ENCODE peak calls at places on chromosome 3, in six cellular contexts. F is colonic mucosa, W is heart right ventricle, X is HCT116, A is gastrocnemius medialis, H is pancreas. L is an unnamed sample. For H3K36me3 and H3K4me1, the result is how much of the 10 kb centered on the place peaks cover.

GRCh38 chr3:133426721-133427120 is 26.9 kb downstream of the BFSP2 start:
- DNase-seq in W (no peak), H (no peak), A (no peak), F (no peak), X (no peak), L (no peak)

GRCh38 chr3:143255725-143256124 is 136.2 kb downstream of the CHST2 start:
- DNase-seq in F (no peak), X (no peak), A (no peak), W (no peak), H (no peak), L (no peak)

GRCh38 chr3:8757551-8758518 is 11.6 kb downstream of the OXTR start:
- DNase-seq in F (no peak), X (no peak), H (no peak), W (no peak), A (peak), L (no peak)

GRCh38 chr3:149442845-149443544 is 31.5 kb upstream of the TM4SF4 start:
- DNase-seq in H (no peak), A (no peak), X (peak), F (no peak), W (no peak), L (no peak)

GRCh38 chr3:136893848-136894443 is 31.9 kb downstream of the NCK1 start:
- DNase-seq in W (no peak), A (no peak), F (no peak), X (no peak), H (no peak), L (no peak)

GRCh38 chr3:43178891-43179366 is 73.0 kb upstream of the POMGNT2 start:
- DNase-seq in W (no peak), A (no peak), H (peak), F (peak), X (peak), L (no peak)

GRCh38 chr3:180142041-180142440 is 105.3 kb upstream of the PEX5L start:
- DNase-seq in X (no peak), F (no peak), H (no peak), A (no peak), W (no peak), L (no peak)

GRCh38 chr3:143314291-143315093 is 194.9 kb downstream of the CHST2 start:
- DNase-seq in A (no peak), X (no peak), W (no peak), F (no peak), H (no peak), L (no peak)

GRCh38 chr3:123082370-123083065 is 15.7 kb downstream of the PDIA5 start:
- DNase-seq in H (no peak), F (no peak), X (no peak), A (no peak), W (no peak), L (no peak)

GRCh38 chr3:184335661-184336483 is 1.5 kb upstream of the FAM131A start:
- DNase-seq in F (peak), A (peak), X (peak), W (peak), H (peak), L (peak)

GRCh38 chr3:134527037-134527436 is 41.2 kb downstream of the CEP63 start:
- DNase-seq in X (no peak), A (no peak), W (no peak), H (no peak), F (no peak), L (no peak)

GRCh38 chr3:152811974-152812760 is 22.8 kb upstream of the P2RY1 start:
- DNase-seq in H (no peak), W (no peak), F (no peak), X (no peak), A (no peak), L (no peak)

GRCh38 chr3:31439888-31440287 is 92.8 kb upstream of the STT3B start:
- DNase-seq in A (no peak), F (no peak), X (no peak), H (no peak), W (no peak), L (no peak)

GRCh38 chr3:141367038-141367730 is 1.1 kb upstream of the ZBTB38 start:
- DNase-seq in A (peak), F (no peak), X (peak), H (no peak), W (peak), L (no peak)

GRCh38 chr3:141100531-141101320 is 49.6 kb downstream of the SPSB4 start:
- DNase-seq in A (no peak), H (no peak), F (no peak), X (no peak), W (no peak), L (peak)

GRCh38 chr3:49623071-49623470 is 51.1 kb upstream of the APEH start:
- DNase-seq in A (no peak), W (no peak), F (no peak), X (no peak), H (no peak), L (no peak)

GRCh38 chr3:113769551-113769950 is 22.7 kb downstream of the ATP6V1A start:
- DNase-seq in W (no peak), X (no peak), F (no peak), H (no peak), A (no peak), L (no peak)

GRCh38 chr3:29311805-29312204 is 30.9 kb downstream of the RBMS3 start:
- DNase-seq in A (no peak), X (no peak), W (no peak), F (no peak), H (no peak), L (no peak)

GRCh38 chr3:57803647-57804081 is 47.6 kb downstream of the SLMAP start:
- DNase-seq in A (peak), W (peak), H (peak), X (peak), F (peak), L (no peak)

GRCh38 chr3:70989174-70989573 is 594.4 kb downstream of the FOXP1 start:
- DNase-seq in W (no peak), A (no peak), X (no peak), F (no peak), H (no peak), L (no peak)

GRCh38 chr3:9036327-9037112 is 73.2 kb upstream of the RAD18 start:
- DNase-seq in W (peak), A (peak), F (peak), H (no peak), X (no peak), L (peak)

GRCh38 chr3:72270072-72270611 is 485.2 kb upstream of the PROK2 start:
- DNase-seq in F (peak), W (peak), X (peak), A (peak), H (peak), L (peak)

GRCh38 chr3:11624704-11625375 is 18.9 kb downstream of the VGLL4 start:
- DNase-seq in H (no peak), F (no peak), W (no peak), A (no peak), X (no peak), L (peak)

GRCh38 chr3:11626084-11626463 is 17.6 kb downstream of the VGLL4 start:
- DNase-seq in W (no peak), F (no peak), X (no peak), A (no peak), H (no peak), L (no peak)

GRCh38 chr3:11627612-11628011 is 16.1 kb downstream of the VGLL4 start:
- DNase-seq in W (no peak), H (no peak), X (no peak), F (no peak), A (no peak), L (no peak)

GRCh38 chr3:11624161-11624560 is 19.6 kb downstream of the VGLL4 start:
- DNase-seq in H (no peak), W (no peak), X (no peak), A (no peak), F (no peak), L (no peak)

DNA sequence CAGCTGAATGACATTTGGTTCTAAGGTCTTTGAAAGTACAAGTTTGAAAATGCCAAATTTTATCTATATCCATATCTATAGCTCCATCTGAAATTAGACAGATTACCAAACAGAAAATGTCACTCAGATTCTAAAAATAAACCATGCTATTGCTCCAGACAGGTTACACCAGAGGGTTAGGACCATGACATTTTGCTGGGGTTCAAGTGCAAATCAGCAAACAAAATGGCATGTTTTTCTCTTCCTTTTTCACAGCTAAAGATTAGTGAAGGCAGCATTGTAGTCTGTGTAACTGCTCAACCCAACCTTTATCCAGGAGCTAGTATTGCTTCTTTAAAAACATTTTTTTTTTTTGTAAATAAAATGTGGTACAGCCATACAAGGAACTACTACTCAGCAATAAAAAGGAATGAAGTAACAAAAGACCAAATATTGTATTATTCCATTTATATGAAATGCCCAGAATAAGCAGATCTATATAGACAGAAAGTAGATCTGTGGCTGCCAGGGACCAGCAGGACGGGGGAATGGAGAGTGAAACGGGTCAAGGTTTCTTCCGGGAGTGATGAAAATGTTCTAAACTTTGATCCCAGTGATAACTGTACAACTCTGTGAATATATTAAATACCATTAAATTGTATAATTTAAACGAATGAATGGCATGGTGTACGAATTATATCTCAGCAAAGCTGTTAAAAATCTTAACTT is 18.2 kb downstream of the VGLL4 start:
- DNase-seq in F (no peak), A (no peak), X (no peak), H (no peak), W (no peak), L (no peak)
- H3K36me3 ChIP-seq in F (under half), A (under half), X (under half), H (under half), W (under half), L (under half)

DNA sequence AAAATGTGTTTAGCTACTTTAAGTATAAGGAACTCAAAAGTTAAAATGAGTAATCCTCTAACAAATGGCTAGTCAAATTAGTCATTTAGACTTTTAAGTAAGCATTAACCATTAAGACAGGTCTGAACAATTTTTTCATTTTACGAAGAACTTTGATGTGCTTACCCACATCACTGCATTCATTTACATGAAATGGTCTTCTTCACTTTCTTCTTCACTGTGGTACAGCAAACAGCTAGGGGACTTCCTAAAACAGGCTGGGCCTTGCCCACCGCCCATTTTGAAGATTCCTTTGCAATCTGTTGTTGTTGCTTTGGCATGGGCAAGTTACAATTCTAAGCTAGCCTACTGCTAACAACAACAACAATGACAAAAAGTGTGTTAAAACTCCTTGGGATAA is 67.4 kb downstream of the CBLB start:
- DNase-seq in H (no peak), W (no peak), A (no peak), F (no peak), X (no peak), L (no peak)
- H3K4me1 ChIP-seq in H (under half), W (under half), A (under half), F (under half), X (under half), L (under half)

DNA sequence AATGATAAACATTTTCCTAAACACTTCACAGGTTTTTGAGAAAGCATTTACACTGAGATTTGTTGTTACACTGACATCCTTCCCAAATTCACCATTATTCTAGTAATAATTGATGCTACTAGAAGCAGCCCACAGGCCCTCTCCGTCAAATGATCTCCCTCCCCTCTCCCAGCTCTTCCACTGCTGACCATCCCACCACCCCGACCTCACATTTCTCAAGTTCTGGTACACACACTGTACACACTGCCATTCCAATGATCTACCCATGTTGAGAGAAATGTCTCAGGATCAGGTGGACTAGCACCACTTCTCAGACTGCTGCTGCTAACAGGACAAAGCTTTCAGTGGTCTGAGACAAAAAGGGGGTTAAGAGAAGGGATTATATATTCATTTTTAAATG is 3.5 kb downstream of the TBC1D5 start:
- DNase-seq in H (no peak), F (no peak), A (no peak), W (no peak), X (no peak), L (no peak)
- H3K36me3 ChIP-seq in H (under half), F (under half), A (under half), W (under half), X (under half), L (under half)

GRCh38 chr3:23017800-23018199 is 185.3 kb upstream of the UBE2E2 start:
- DNase-seq in H (no peak), F (no peak), W (no peak), A (no peak), X (no peak), L (no peak)

GRCh38 chr3:23019596-23020300 is 183.4 kb upstream of the UBE2E2 start:
- DNase-seq in A (no peak), F (no peak), X (no peak), W (no peak), H (no peak), L (no peak)
- H3K4me1 ChIP-seq in A (under half), F (under half), X (under half), W (under half), H (under half), L (under half)

GRCh38 chr3:197137741-197138140 is 108.1 kb upstream of the MELTF start:
- DNase-seq in W (peak), F (no peak), A (no peak), X (no peak), H (no peak), L (no peak)
- H3K36me3 ChIP-seq in W (under half), F (under half), A (under half), X (under half), H (under half), L (under half)